ENCODE peak calls at places on chromosomes 11 and 22, in six cellular contexts. F is endothelial cell, J is BJ, O is bronchial epithelial cell, E is retinal pigment epithelial cell, G is PC-3. S is an unnamed sample.

GRCh38 chr11:91272089-91272488 is 952.5 kb upstream of the FAT3 start:
- DNase-seq in F (no peak), J (no peak), O (no peak), E (no peak), G (no peak), S (no peak)

GRCh38 chr11:30196400-30197206 is 34.2 kb upstream of the FSHB start:
- DNase-seq in F (peak; percentile 78), J (no peak), O (peak; percentile 49), E (peak; percentile 10), G (peak; percentile 49), S (peak; percentile 2)

GRCh38 chr22:42080287-42080686 is 787 bp downstream of the SMDT1 start:
- DNase-seq in F (no peak), J (no peak), O (no peak), E (peak; percentile 33), G (peak; percentile 8), S (no peak)

GRCh38 chr11:9814108-9814507 is 150.2 kb downstream of the SWAP70 start:
- DNase-seq in F (no peak), J (no peak), O (no peak), E (no peak), G (no peak), S (no peak)

GRCh38 chr11:29452131-29452530 is 564.7 kb downstream of the KCNA4 start:
- DNase-seq in F (no peak), J (no peak), O (peak; percentile 91), E (no peak), G (peak; percentile 81), S (peak; percentile 77)

GRCh38 chr11:19577849-19578619 is 134.6 kb upstream of the NAV2 start:
- DNase-seq in F (no peak), J (peak; percentile 85), O (no peak), E (no peak), G (peak; percentile 62), S (no peak)

GRCh38 chr22:19612866-19613572 is 88.8 kb upstream of the CLDN5 start:
- DNase-seq in F (no peak), J (no peak), O (no peak), E (no peak), G (no peak), S (no peak)

GRCh38 chr11:121082219-121082618 is 18.8 kb upstream of the TECTA start:
- DNase-seq in F (no peak), J (no peak), O (no peak), E (no peak), G (no peak), S (no peak)

GRCh38 chr11:12818333-12819015 is 144.3 kb downstream of the TEAD1 start:
- DNase-seq in F (no peak), J (peak; percentile 72), O (peak; percentile 84), E (peak; percentile 73), G (no peak), S (no peak)

GRCh38 chr11:47445840-47446239 is 3.1 kb downstream of the RAPSN start:
- DNase-seq in F (no peak), J (no peak), O (no peak), E (no peak), G (no peak), S (no peak)

GRCh38 chr22:41217553-41218157 is 12.5 kb downstream of the L3MBTL2 start:
- DNase-seq in F (peak; percentile 65), J (peak; percentile 62), O (peak; percentile 97), E (no peak), G (no peak), S (no peak)

GRCh38 chr11:128759597-128759996 is 65.7 kb downstream of the FLI1 start:
- DNase-seq in F (no peak), J (peak; percentile 42), O (no peak), E (no peak), G (no peak), S (peak; percentile 25)

GRCh38 chr11:31956310-31956709 is 134.6 kb upstream of the RCN1 start:
- DNase-seq in F (no peak), J (no peak), O (peak; percentile 61), E (no peak), G (no peak), S (no peak)

GRCh38 chr11:82775736-82776346 is 42.2 kb upstream of the FAM181B start:
- DNase-seq in F (peak; percentile 71), J (no peak), O (peak; percentile 55), E (no peak), G (peak; percentile 89), S (no peak)

GRCh38 chr11:24496371-24496727 is 504 bp upstream of the LUZP2 start:
- DNase-seq in F (no peak), J (no peak), O (no peak), E (no peak), G (no peak), S (no peak)

GRCh38 chr11:2513441-2513840 is 68.6 kb downstream of the KCNQ1 start:
- DNase-seq in F (no peak), J (no peak), O (no peak), E (no peak), G (no peak), S (no peak)

GRCh38 chr11:19766810-19767209 is 54.2 kb downstream of the NAV2 start:
- DNase-seq in F (no peak), J (no peak), O (no peak), E (no peak), G (peak; percentile 39), S (no peak)

GRCh38 chr22:26713823-26714449 is 56.5 kb downstream of the MIAT start:
- DNase-seq in F (no peak), J (no peak), O (peak; percentile 5), E (peak; percentile 43), G (no peak), S (no peak)

GRCh38 chr11:57424802-57425564 is 1.9 kb downstream of the SLC43A3 start:
- DNase-seq in F (no peak), J (peak; percentile 44), O (peak; percentile 83), E (peak; percentile 94), G (peak; percentile 71), S (peak; percentile 91)

DNA sequence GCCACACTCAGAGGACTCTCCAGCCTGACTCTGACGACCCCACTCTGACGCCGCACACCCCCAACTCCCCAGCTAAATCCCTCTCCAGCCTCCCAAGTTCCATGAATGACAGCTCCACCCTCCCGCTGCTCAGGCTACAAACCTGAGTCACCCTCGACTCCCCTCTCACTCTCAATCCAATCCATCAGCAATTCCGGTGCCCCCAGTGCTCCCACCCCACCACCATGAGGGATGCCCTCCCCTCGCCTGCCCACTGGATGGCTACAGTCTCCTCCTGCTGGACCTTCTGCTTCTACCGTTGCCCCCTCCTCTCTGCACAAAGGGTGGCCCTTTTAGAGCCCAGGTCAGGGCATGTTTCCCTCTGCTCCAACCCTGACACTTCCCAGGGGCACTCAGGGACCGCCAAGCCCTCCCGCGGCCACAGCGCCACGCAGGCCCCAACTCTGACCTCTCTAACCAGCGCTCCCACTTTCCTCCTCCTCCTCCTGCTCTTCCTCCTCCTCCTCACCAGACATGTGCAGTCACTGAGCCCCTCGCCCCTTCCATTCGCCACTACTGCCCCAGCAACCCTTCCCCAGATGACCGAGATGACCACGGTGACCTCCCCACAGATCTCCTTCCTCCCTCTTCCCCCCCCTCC is 69.5 kb upstream of the NUP50 start:
- DNase-seq in F (no peak), J (no peak), O (no peak), E (no peak), G (no peak), S (no peak)
- TF ChIP-seq CTCF in F (no peak), J (no peak), O (no peak), E (no peak), G (no peak), S (no peak)

DNA sequence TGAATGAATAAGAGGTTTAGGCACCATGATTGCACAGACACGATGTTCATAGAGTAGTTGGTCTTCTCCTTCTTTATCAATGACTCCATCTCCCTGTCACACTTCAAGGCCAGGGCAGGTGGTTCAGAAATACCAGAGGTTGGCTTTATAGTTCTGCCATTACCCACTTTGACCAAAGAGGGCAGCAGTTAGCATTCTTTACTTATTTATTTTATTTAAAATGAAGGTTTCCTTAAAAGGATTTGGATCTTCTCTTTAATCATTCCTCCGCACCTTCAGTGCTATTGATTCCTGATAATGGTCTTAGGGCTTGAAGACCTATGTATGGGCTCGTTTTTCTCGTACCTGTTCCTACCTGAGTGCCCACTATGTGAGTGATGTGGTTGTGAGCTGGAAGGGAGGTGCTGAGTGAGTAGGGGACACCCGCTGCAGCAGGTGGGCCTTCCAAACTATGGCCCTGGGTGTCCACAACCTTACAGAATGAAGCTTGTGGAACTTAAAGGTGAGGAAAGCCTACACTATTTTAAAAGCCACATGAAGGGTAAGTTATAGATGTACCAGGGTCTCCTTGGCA is 34.9 kb downstream of the TIMP3 start:
- DNase-seq in F (no peak), J (no peak), O (no peak), E (no peak), G (peak; percentile 17), S (no peak)
- TF ChIP-seq CTCF in F (peak; percentile 66), J (peak; percentile 43), O (peak; percentile 46), E (peak; percentile 59), G (peak; percentile 33), S (peak; percentile 57)

GRCh38 chr11:8268530-8269461 is 5.1 kb upstream of the LMO1 start:
- DNase-seq in F (peak; percentile 38), J (no peak), O (no peak), E (no peak), G (no peak), S (no peak)
- TF ChIP-seq CTCF in F (no peak), J (no peak), O (no peak), E (no peak), G (no peak), S (no peak)

DNA sequence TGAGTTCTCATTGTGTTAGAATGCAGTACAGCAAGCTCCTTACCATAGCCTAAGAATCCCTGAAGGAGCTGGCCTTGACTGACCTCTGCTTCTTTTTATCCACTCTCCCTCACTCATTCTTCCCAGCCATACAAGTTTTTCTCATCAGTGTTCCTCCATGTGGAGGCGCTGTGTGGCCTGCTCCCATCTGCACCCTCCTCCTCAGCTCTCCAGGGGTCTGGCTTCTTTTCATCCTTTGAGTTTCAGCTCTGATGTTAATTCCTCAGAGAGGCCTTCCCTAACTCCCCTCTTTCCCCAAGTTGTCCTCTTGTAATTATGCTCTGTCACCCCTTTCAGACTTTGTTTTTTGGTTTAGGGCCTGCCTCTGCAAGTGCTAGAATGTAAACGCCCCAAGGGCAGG is 144.8 kb downstream of the WNT7B start:
- DNase-seq in F (no peak), J (no peak), O (no peak), E (no peak), G (no peak), S (no peak)
- TF ChIP-seq CTCF in F (no peak), J (no peak), O (no peak), E (peak; percentile 4), G (peak; percentile 27), S (no peak)

DNA sequence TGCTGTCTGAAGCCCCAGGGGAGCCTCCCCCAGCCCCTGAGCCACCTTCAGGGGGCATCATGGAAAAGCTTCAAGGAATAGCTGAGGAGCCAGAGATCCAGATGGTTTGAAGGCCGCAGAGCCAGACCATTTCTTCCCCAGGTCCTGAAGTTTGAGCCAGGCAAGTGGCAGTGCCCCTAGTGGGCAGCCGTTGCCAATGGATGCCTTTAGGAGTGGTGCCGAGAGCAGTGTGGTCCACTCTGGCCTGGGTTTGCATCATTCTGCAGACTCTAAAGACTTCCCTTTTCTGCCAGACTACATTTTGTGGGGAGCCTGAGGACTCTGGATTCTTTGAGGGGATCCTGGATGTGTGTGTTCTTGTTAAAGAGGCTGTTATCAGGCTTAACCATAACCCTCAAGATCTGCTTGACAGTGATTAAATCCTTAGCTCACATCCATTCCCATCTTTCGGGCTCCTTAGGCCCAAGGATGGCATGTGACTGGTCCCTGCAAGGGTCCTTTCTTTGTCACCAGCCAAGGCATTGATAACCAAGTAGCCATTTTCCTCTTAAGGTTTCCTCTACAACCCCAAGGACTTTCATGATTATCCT is 13.1 kb downstream of the HINFP start:
- DNase-seq in F (no peak), J (no peak), O (no peak), E (no peak), G (peak; percentile 47), S (no peak)
- TF ChIP-seq CTCF in F (peak; percentile 53), J (peak; percentile 58), O (peak; percentile 73), E (peak; percentile 79), G (peak; percentile 84), S (peak; percentile 77)

GRCh38 chr11:8035225-8035846 is 45.7 kb upstream of the TUB start:
- DNase-seq in F (no peak), J (no peak), O (no peak), E (no peak), G (no peak), S (no peak)
- TF ChIP-seq CTCF in F (no peak), J (no peak), O (no peak), E (no peak), G (no peak), S (no peak)